ENCODE peak calls at places on chromosome 17, in seven cellular contexts. One of them, this sample, is unnamed.

GRCh38 chr17:82926081-82926480 is 86.3 kb upstream of the ZNF750 start:
- DNase-seq in ascending aorta: no peak
- DNase-seq in suprapubic skin: no peak
- DNase-seq in testis: no peak
- DNase-seq in CD8-positive, alpha-beta memory T cell: no peak
- DNase-seq in H1: no peak
- DNase-seq in stomach: no peak
- DNase-seq in this sample: no peak

GRCh38 chr17:64159051-64159590 is 29.2 kb upstream of the ERN1 start:
- DNase-seq in ascending aorta: no peak
- DNase-seq in suprapubic skin: no peak
- DNase-seq in testis: no peak
- DNase-seq in CD8-positive, alpha-beta memory T cell: no peak
- DNase-seq in H1: no peak
- DNase-seq in stomach: no peak
- DNase-seq in this sample: no peak

GRCh38 chr17:35586569-35587073 is 501 bp upstream of the AP2B1 start:
- DNase-seq in ascending aorta: no peak
- DNase-seq in suprapubic skin: no peak
- DNase-seq in testis: no peak
- DNase-seq in CD8-positive, alpha-beta memory T cell: no peak
- DNase-seq in H1: no peak
- DNase-seq in stomach: no peak
- DNase-seq in this sample: no peak

GRCh38 chr17:48026503-48027321 is 10.9 kb downstream of the COPZ2 start:
- DNase-seq in ascending aorta: peak
- DNase-seq in suprapubic skin: peak
- DNase-seq in testis: peak
- DNase-seq in CD8-positive, alpha-beta memory T cell: peak
- DNase-seq in H1: peak
- DNase-seq in stomach: peak
- DNase-seq in this sample: peak

GRCh38 chr17:32956240-32956970 is 28.5 kb downstream of the TMEM98 start:
- DNase-seq in ascending aorta: no peak
- DNase-seq in suprapubic skin: no peak
- DNase-seq in testis: no peak
- DNase-seq in CD8-positive, alpha-beta memory T cell: no peak
- DNase-seq in H1: no peak
- DNase-seq in stomach: no peak
- DNase-seq in this sample: no peak

GRCh38 chr17:81432873-81433451 is 37.7 kb downstream of the BAHCC1 start:
- DNase-seq in ascending aorta: no peak
- DNase-seq in suprapubic skin: no peak
- DNase-seq in testis: no peak
- DNase-seq in CD8-positive, alpha-beta memory T cell: no peak
- DNase-seq in H1: no peak
- DNase-seq in stomach: peak
- DNase-seq in this sample: no peak

GRCh38 chr17:32484628-32485027 is 2.2 kb upstream of the CDK5R1 start:
- DNase-seq in ascending aorta: no peak
- DNase-seq in suprapubic skin: no peak
- DNase-seq in testis: no peak
- DNase-seq in CD8-positive, alpha-beta memory T cell: no peak
- DNase-seq in H1: no peak
- DNase-seq in stomach: no peak
- DNase-seq in this sample: no peak

GRCh38 chr17:35189291-35189690 is 4.9 kb downstream of the SLC35G3 start:
- DNase-seq in ascending aorta: no peak
- DNase-seq in suprapubic skin: no peak
- DNase-seq in testis: no peak
- DNase-seq in CD8-positive, alpha-beta memory T cell: no peak
- DNase-seq in H1: no peak
- DNase-seq in stomach: no peak
- DNase-seq in this sample: no peak

GRCh38 chr17:50111687-50112655 is 16.8 kb downstream of the PDK2 start:
- DNase-seq in ascending aorta: peak
- DNase-seq in suprapubic skin: no peak
- DNase-seq in testis: peak
- DNase-seq in CD8-positive, alpha-beta memory T cell: no peak
- DNase-seq in H1: no peak
- DNase-seq in stomach: peak
- DNase-seq in this sample: no peak

GRCh38 chr17:10557422-10557821 is 8.0 kb upstream of the MYH2 start:
- DNase-seq in ascending aorta: no peak
- DNase-seq in suprapubic skin: no peak
- DNase-seq in testis: no peak
- DNase-seq in CD8-positive, alpha-beta memory T cell: no peak
- DNase-seq in H1: no peak
- DNase-seq in stomach: no peak
- DNase-seq in this sample: no peak

GRCh38 chr17:16918443-16918842 is 53.5 kb downstream of the TNFRSF13B start:
- DNase-seq in ascending aorta: no peak
- DNase-seq in suprapubic skin: peak
- DNase-seq in testis: no peak
- DNase-seq in CD8-positive, alpha-beta memory T cell: no peak
- DNase-seq in H1: no peak
- DNase-seq in stomach: peak
- DNase-seq in this sample: no peak

GRCh38 chr17:46772879-46773620 is 45.4 kb downstream of the WNT3 start:
- DNase-seq in ascending aorta: no peak
- DNase-seq in suprapubic skin: no peak
- DNase-seq in testis: no peak
- DNase-seq in CD8-positive, alpha-beta memory T cell: no peak
- DNase-seq in H1: no peak
- DNase-seq in stomach: no peak
- DNase-seq in this sample: no peak

GRCh38 chr17:60893475-60893874 is 215.8 kb downstream of the BCAS3 start:
- DNase-seq in ascending aorta: no peak
- DNase-seq in suprapubic skin: no peak
- DNase-seq in testis: no peak
- DNase-seq in CD8-positive, alpha-beta memory T cell: no peak
- DNase-seq in H1: no peak
- DNase-seq in stomach: no peak
- DNase-seq in this sample: no peak

GRCh38 chr17:58189436-58190146 is 2.9 kb upstream of the EPX start:
- DNase-seq in ascending aorta: no peak
- DNase-seq in suprapubic skin: no peak
- DNase-seq in testis: no peak
- DNase-seq in CD8-positive, alpha-beta memory T cell: no peak
- DNase-seq in H1: no peak
- DNase-seq in stomach: peak
- DNase-seq in this sample: no peak

GRCh38 chr17:57617218-57617617 is 127.9 kb downstream of the CCDC182 start:
- DNase-seq in ascending aorta: no peak
- DNase-seq in suprapubic skin: no peak
- DNase-seq in testis: no peak
- DNase-seq in CD8-positive, alpha-beta memory T cell: no peak
- DNase-seq in H1: no peak
- DNase-seq in stomach: no peak
- DNase-seq in this sample: no peak

GRCh38 chr17:3740611-3741073 is 16.9 kb downstream of the HASPIN start:
- DNase-seq in ascending aorta: no peak
- DNase-seq in suprapubic skin: no peak
- DNase-seq in testis: no peak
- DNase-seq in CD8-positive, alpha-beta memory T cell: peak
- DNase-seq in H1: no peak
- DNase-seq in stomach: no peak
- DNase-seq in this sample: no peak

GRCh38 chr17:3739422-3740124 is 15.9 kb downstream of the HASPIN start:
- DNase-seq in ascending aorta: no peak
- DNase-seq in suprapubic skin: no peak
- DNase-seq in testis: no peak
- DNase-seq in CD8-positive, alpha-beta memory T cell: no peak
- DNase-seq in H1: no peak
- DNase-seq in stomach: no peak
- DNase-seq in this sample: no peak

GRCh38 chr17:3735515-3735914 is 11.8 kb downstream of the HASPIN start:
- DNase-seq in ascending aorta: no peak
- DNase-seq in suprapubic skin: no peak
- DNase-seq in testis: no peak
- DNase-seq in CD8-positive, alpha-beta memory T cell: no peak
- DNase-seq in H1: no peak
- DNase-seq in stomach: no peak
- DNase-seq in this sample: no peak

GRCh38 chr17:3744032-3744431 is 20.3 kb downstream of the HASPIN start:
- DNase-seq in ascending aorta: no peak
- DNase-seq in suprapubic skin: no peak
- DNase-seq in testis: no peak
- DNase-seq in CD8-positive, alpha-beta memory T cell: no peak
- DNase-seq in H1: no peak
- DNase-seq in stomach: no peak
- DNase-seq in this sample: no peak

DNA sequence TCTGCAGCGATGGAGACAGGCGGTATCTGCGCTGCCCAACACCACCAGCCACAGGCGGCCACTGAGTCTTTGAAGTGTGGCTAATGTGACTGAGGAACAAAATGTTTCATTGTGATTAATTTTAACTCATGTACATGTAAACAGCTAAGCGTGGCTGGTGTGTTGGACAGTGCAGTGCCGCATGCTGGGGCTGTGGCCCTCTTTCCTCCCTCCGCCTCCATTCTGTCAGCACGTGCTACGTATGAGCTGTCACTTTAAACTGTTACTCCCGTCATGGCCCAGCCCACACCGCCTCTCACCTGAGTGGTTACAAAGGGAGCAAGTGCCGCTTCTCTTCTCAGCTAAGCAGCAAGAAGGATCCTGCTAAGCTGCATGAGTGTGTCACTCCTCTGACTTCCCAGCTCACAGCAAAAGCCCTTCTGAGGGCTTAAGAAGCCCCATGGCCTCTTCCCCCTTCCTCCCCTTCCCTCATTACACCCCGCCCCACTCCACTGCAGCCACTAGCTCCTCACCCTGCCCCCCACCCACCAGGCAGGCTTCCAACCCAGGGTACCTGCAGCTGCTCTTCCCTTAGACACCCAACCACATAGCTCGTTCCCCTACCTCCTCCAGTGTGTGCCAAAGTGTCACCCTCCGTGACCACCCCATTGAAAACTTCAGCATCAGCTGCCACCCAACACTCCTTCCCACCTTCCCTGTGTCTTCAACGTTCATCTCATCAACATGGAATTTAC is 15.0 kb downstream of the HASPIN start:
- DNase-seq in ascending aorta: no peak
- DNase-seq in suprapubic skin: no peak
- DNase-seq in testis: peak
- DNase-seq in CD8-positive, alpha-beta memory T cell: peak
- DNase-seq in H1: no peak
- DNase-seq in stomach: peak
- DNase-seq in this sample: no peak
- H3K27ac ChIP-seq in ascending aorta: no peak
- H3K27ac ChIP-seq in suprapubic skin: no peak
- H3K27ac ChIP-seq in testis: no peak
- H3K27ac ChIP-seq in CD8-positive, alpha-beta memory T cell: no peak
- H3K27ac ChIP-seq in H1: no peak
- H3K27ac ChIP-seq in stomach: peak
- H3K27ac ChIP-seq in this sample: peak

DNA sequence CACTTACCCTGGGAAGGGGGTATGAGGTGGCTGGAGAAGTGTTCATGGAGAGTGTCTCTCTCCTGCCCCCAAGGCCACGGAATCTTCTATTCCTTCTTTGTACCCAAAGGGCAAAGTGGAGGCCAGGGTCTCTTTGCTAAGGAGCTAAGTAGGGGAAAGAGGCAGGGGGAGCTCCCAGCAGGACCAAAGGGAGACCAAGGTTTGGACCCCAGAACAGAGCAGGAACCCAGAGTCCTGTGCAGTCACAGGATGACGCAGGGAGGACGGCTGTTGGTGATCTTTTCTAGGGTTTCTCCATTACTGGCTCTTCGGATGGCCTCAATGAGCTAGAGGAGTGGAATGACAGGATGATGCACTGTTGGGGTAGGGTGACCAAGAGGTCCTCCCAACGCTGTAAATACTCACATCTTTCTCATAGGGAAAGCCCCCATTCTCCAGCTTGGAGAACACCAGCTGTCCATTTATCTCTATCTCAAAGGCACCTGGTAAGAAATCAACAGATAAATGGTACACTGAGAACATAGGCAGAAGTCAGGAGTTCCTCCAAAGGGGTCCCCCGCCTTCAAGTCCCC is 966 bp downstream of the MIEN1 start:
- DNase-seq in ascending aorta: no peak
- DNase-seq in suprapubic skin: no peak
- DNase-seq in testis: no peak
- DNase-seq in CD8-positive, alpha-beta memory T cell: no peak
- DNase-seq in H1: no peak
- DNase-seq in stomach: no peak
- DNase-seq in this sample: no peak
- H3K4me3 ChIP-seq in ascending aorta: peak
- H3K4me3 ChIP-seq in suprapubic skin: peak
- H3K4me3 ChIP-seq in testis: peak
- H3K4me3 ChIP-seq in CD8-positive, alpha-beta memory T cell: peak
- H3K4me3 ChIP-seq in H1: peak
- H3K4me3 ChIP-seq in stomach: peak
- H3K4me3 ChIP-seq in this sample: peak

GRCh38 chr17:2711608-2712299 is at the start of gene CLUH:
- DNase-seq in ascending aorta: peak
- DNase-seq in suprapubic skin: peak
- DNase-seq in testis: peak
- DNase-seq in CD8-positive, alpha-beta memory T cell: peak
- DNase-seq in H1: no peak
- DNase-seq in stomach: peak
- DNase-seq in this sample: peak
- H3K27ac ChIP-seq in ascending aorta: peak
- H3K27ac ChIP-seq in suprapubic skin: peak
- H3K27ac ChIP-seq in testis: peak
- H3K27ac ChIP-seq in CD8-positive, alpha-beta memory T cell: peak
- H3K27ac ChIP-seq in H1: no peak
- H3K27ac ChIP-seq in stomach: peak
- H3K27ac ChIP-seq in this sample: peak

GRCh38 chr17:66270106-66270505 is 32.3 kb upstream of the PRKCA start:
- DNase-seq in ascending aorta: no peak
- DNase-seq in suprapubic skin: no peak
- DNase-seq in testis: no peak
- DNase-seq in CD8-positive, alpha-beta memory T cell: no peak
- DNase-seq in H1: no peak
- DNase-seq in stomach: no peak
- DNase-seq in this sample: no peak

GRCh38 chr17:66273391-66273722 is 29.1 kb upstream of the PRKCA start:
- DNase-seq in ascending aorta: no peak
- DNase-seq in suprapubic skin: no peak
- DNase-seq in testis: no peak
- DNase-seq in CD8-positive, alpha-beta memory T cell: no peak
- DNase-seq in H1: no peak
- DNase-seq in stomach: no peak
- DNase-seq in this sample: no peak

GRCh38 chr17:66271512-66271911 is 30.9 kb upstream of the PRKCA start:
- DNase-seq in ascending aorta: no peak
- DNase-seq in suprapubic skin: no peak
- DNase-seq in testis: no peak
- DNase-seq in CD8-positive, alpha-beta memory T cell: no peak
- DNase-seq in H1: no peak
- DNase-seq in stomach: no peak
- DNase-seq in this sample: no peak

GRCh38 chr17:66275651-66276050 is 26.8 kb upstream of the PRKCA start:
- DNase-seq in ascending aorta: peak
- DNase-seq in suprapubic skin: no peak
- DNase-seq in testis: no peak
- DNase-seq in CD8-positive, alpha-beta memory T cell: no peak
- DNase-seq in H1: no peak
- DNase-seq in stomach: peak
- DNase-seq in this sample: no peak

GRCh38 chr17:66272699-66273390 is 29.6 kb upstream of the PRKCA start:
- DNase-seq in ascending aorta: no peak
- DNase-seq in suprapubic skin: no peak
- DNase-seq in testis: peak
- DNase-seq in CD8-positive, alpha-beta memory T cell: no peak
- DNase-seq in H1: no peak
- DNase-seq in stomach: no peak
- DNase-seq in this sample: no peak
- H3K4me3 ChIP-seq in ascending aorta: no peak
- H3K4me3 ChIP-seq in suprapubic skin: no peak
- H3K4me3 ChIP-seq in testis: no peak
- H3K4me3 ChIP-seq in CD8-positive, alpha-beta memory T cell: no peak
- H3K4me3 ChIP-seq in H1: no peak
- H3K4me3 ChIP-seq in stomach: no peak
- H3K4me3 ChIP-seq in this sample: no peak